ENCODE peak calls at places on chromosomes 4 and X, in five cellular contexts. R, T, D, Y and K are unnamed samples.

GRCh38 chrX:68114573-68115199 is 318.6 kb downstream of the OPHN1 start:
- DNase-seq in R (no peak), T (peak; percentile 82), D (no peak), Y (no peak), K (no peak)

GRCh38 chrX:86171366-86171765 is 23.1 kb downstream of the DACH2 start:
- DNase-seq in T (no peak), D (no peak), Y (no peak), R (no peak), K (peak; percentile 2)

GRCh38 chr4:155094421-155094820 is 114.0 kb upstream of the NPY2R start:
- DNase-seq in D (no peak), T (no peak), Y (no peak), R (no peak), K (no peak)

GRCh38 chrX:129176710-129177109 is 346.6 kb downstream of the SMARCA1 start:
- DNase-seq in R (no peak), D (no peak), Y (no peak), T (no peak), K (no peak)

GRCh38 chrX:78314561-78314960 is 12.8 kb downstream of the CYSLTR1 start:
- DNase-seq in R (no peak), T (peak; percentile 32), Y (no peak), D (no peak), K (peak; percentile 61)

GRCh38 chr4:186840771-186841301 is 117.2 kb upstream of the FAT1 start:
- DNase-seq in Y (no peak), D (no peak), R (no peak), T (no peak), K (no peak)

GRCh38 chrX:44906041-44906440 is 33.1 kb downstream of the KDM6A start:
- DNase-seq in D (no peak), Y (no peak), R (no peak), T (no peak), K (no peak)

GRCh38 chrX:126551725-126552312 is 795 bp downstream of the DCAF12L1 start:
- DNase-seq in D (no peak), T (no peak), R (no peak), Y (no peak), K (no peak)

GRCh38 chr4:153523941-153524386 is 57.8 kb downstream of the TMEM131L start:
- DNase-seq in Y (no peak), T (no peak), D (no peak), R (no peak), K (no peak)

GRCh38 chr4:148874331-148874730 is 432.1 kb upstream of the NR3C2 start:
- DNase-seq in R (no peak), D (no peak), T (no peak), Y (no peak), K (no peak)

GRCh38 chr4:54632537-54632936 is 25.2 kb upstream of the KIT start:
- DNase-seq in D (no peak), R (no peak), Y (no peak), T (no peak), K (no peak)

GRCh38 chr4:169253904-169254303 is 16.9 kb downstream of the SH3RF1 start:
- DNase-seq in R (peak; percentile 74), D (peak; percentile 54), Y (no peak), T (no peak), K (no peak)

GRCh38 chr4:119046263-119046662 is 89.4 kb upstream of the MYOZ2 start:
- DNase-seq in R (no peak), T (no peak), Y (no peak), D (no peak), K (no peak)

GRCh38 chrX:11447418-11447817 is 154.2 kb downstream of the AMELX start:
- DNase-seq in T (no peak), R (no peak), Y (no peak), D (no peak), K (no peak)

GRCh38 chrX:150303386-150304097 is 59.6 kb upstream of the MAMLD1 start:
- DNase-seq in D (no peak), Y (no peak), R (no peak), T (no peak), K (no peak)

GRCh38 chr4:7805533-7806079 is 134.1 kb downstream of the AFAP1 start:
- DNase-seq in R (no peak), T (no peak), Y (no peak), D (peak; percentile 77), K (no peak)

GRCh38 chrX:41332988-41333743 is 796 bp upstream of the DDX3X start:
- DNase-seq in D (peak; percentile 79), R (peak; percentile 73), Y (peak; percentile 52), T (peak; percentile 71), K (peak; percentile 79)

GRCh38 chrX:1451251-1451675 is 1.4 kb downstream of the ASMTL start:
- DNase-seq in Y (no peak), D (no peak), R (no peak), T (no peak), K (no peak)

GRCh38 chr4:26789208-26789607 is 71.4 kb upstream of the STIM2 start:
- DNase-seq in R (no peak), Y (no peak), T (no peak), D (no peak), K (no peak)

GRCh38 chr4:39565925-39566630 is 38.8 kb upstream of the UGDH start:
- DNase-seq in D (peak; percentile 80), R (no peak), T (no peak), Y (peak; percentile 33), K (no peak)

GRCh38 chr4:24104173-24104572 is 214.3 kb upstream of the PPARGC1A start:
- DNase-seq in Y (no peak), D (no peak), T (no peak), R (peak; percentile 18), K (no peak)

GRCh38 chrX:40197071-40197470 is 99.3 kb upstream of the BCOR start:
- DNase-seq in D (no peak), T (no peak), R (no peak), Y (no peak), K (no peak)

GRCh38 chrX:10119399-10119990 is 37.3 kb upstream of the CLCN4 start:
- DNase-seq in Y (peak; percentile 66), D (peak; percentile 52), T (peak; percentile 73), R (peak; percentile 79), K (peak; percentile 35)

GRCh38 chr4:19239565-19239964 is 1012.1 kb upstream of the SLIT2 start:
- DNase-seq in D (peak; percentile 3), R (peak; percentile 57), T (no peak), Y (no peak), K (no peak)

GRCh38 chr4:151238477-151238876 is 38.5 kb upstream of the PRSS48 start:
- DNase-seq in Y (no peak), D (peak; percentile 39), R (no peak), T (no peak), K (no peak)

GRCh38 chr4:146004730-146005129 is 66.1 kb upstream of the ZNF827 start:
- DNase-seq in D (no peak), R (no peak), T (no peak), Y (no peak), K (no peak)

GRCh38 chrX:134148293-134148692 is 88.7 kb upstream of the CCDC160 start:
- DNase-seq in Y (no peak), R (no peak), T (no peak), D (no peak), K (no peak)

GRCh38 chrX:140756948-140757347 is 47.4 kb downstream of the LINC00632 start:
- DNase-seq in T (no peak), R (no peak), D (no peak), Y (no peak), K (no peak)

GRCh38 chrX:93791304-93791703 is 117.3 kb downstream of the FAM133A start:
- DNase-seq in Y (no peak), T (no peak), R (no peak), D (no peak), K (no peak)

GRCh38 chr4:169620846-169621228 is 459 bp downstream of the CLCN3 start:
- DNase-seq in T (no peak), D (no peak), R (no peak), Y (no peak), K (no peak)

GRCh38 chr4:48967626-48968025 is 18.4 kb upstream of the CWH43 start:
- DNase-seq in T (no peak), R (no peak), D (no peak), Y (no peak), K (no peak)

GRCh38 chr4:165477799-165478198 is 99.0 kb downstream of the CPE start:
- DNase-seq in Y (no peak), D (no peak), T (no peak), R (no peak), K (no peak)

GRCh38 chr4:113951263-113951662 is 28.2 kb downstream of the ARSJ start:
- DNase-seq in D (no peak), Y (no peak), T (no peak), R (no peak), K (no peak)

GRCh38 chr4:53365121-53365485 is 758 bp downstream of the SCFD2 start:
- DNase-seq in R (no peak), D (peak; percentile 31), T (peak; percentile 79), Y (no peak), K (peak; percentile 31)

GRCh38 chr4:602559-602942 is 22.8 kb upstream of the PDE6B start:
- DNase-seq in R (no peak), T (no peak), Y (no peak), D (no peak), K (no peak)

GRCh38 chr4:161952382-161952781 is 211.4 kb downstream of the FSTL5 start:
- DNase-seq in D (no peak), Y (no peak), R (no peak), T (no peak), K (no peak)

GRCh38 chrX:120653000-120653399 is 23.1 kb upstream of the C1GALT1C1 start:
- DNase-seq in D (no peak), R (no peak), Y (no peak), T (no peak), K (no peak)

GRCh38 chr4:105140684-105141490 is 5.8 kb upstream of the TET2 start:
- DNase-seq in D (peak; percentile 48), Y (no peak), R (no peak), T (peak; percentile 28), K (no peak)